ENCODE peak calls at places on chromosomes 5 and 9, in ten cellular contexts. One of them, this sample, is unnamed.

GRCh38 chr5:102857090-102857818 is 102.1 kb downstream of the PAM start:
- DNase-seq in activated T-cell treated with anti-CD3 and anti-CD28 coated beads for 1 hour: no peak
- DNase-seq in BE2C: no peak
- DNase-seq in mammary epithelial cell: no peak
- DNase-seq in GM23338: no peak
- DNase-seq in progenitor cell of endocrine pancreas: no peak
- DNase-seq in heart left ventricle: no peak
- DNase-seq in psoas muscle: peak
- DNase-seq in NCI-H1105 treated with DMSO at 0.1 percent for 48 hours: no peak
- DNase-seq in small intestine: no peak
- DNase-seq in this sample: no peak

GRCh38 chr5:78747703-78748359 is 99.3 kb upstream of the LHFPL2 start:
- DNase-seq in heart left ventricle: no peak
- DNase-seq in BE2C: no peak
- DNase-seq in progenitor cell of endocrine pancreas: no peak
- DNase-seq in psoas muscle: no peak
- DNase-seq in small intestine: no peak
- DNase-seq in NCI-H1105 treated with DMSO at 0.1 percent for 48 hours: no peak
- DNase-seq in activated T-cell treated with anti-CD3 and anti-CD28 coated beads for 1 hour: no peak
- DNase-seq in GM23338: peak
- DNase-seq in mammary epithelial cell: no peak
- DNase-seq in this sample: no peak

GRCh38 chr5:671459-672328 is 21.5 kb downstream of the TPPP start:
- DNase-seq in activated T-cell treated with anti-CD3 and anti-CD28 coated beads for 1 hour: peak
- DNase-seq in GM23338: peak
- DNase-seq in psoas muscle: peak
- DNase-seq in small intestine: peak
- DNase-seq in progenitor cell of endocrine pancreas: peak
- DNase-seq in NCI-H1105 treated with DMSO at 0.1 percent for 48 hours: peak
- DNase-seq in mammary epithelial cell: peak
- DNase-seq in BE2C: peak
- DNase-seq in heart left ventricle: peak
- DNase-seq in this sample: peak

GRCh38 chr9:75803130-75803529 is 87.3 kb upstream of the PCSK5 start:
- DNase-seq in progenitor cell of endocrine pancreas: no peak
- DNase-seq in BE2C: no peak
- DNase-seq in psoas muscle: no peak
- DNase-seq in mammary epithelial cell: peak
- DNase-seq in activated T-cell treated with anti-CD3 and anti-CD28 coated beads for 1 hour: no peak
- DNase-seq in small intestine: no peak
- DNase-seq in NCI-H1105 treated with DMSO at 0.1 percent for 48 hours: no peak
- DNase-seq in heart left ventricle: no peak
- DNase-seq in GM23338: peak
- DNase-seq in this sample: no peak

GRCh38 chr5:142281012-142281374 is 43.8 kb downstream of the SPRY4 start:
- DNase-seq in BE2C: peak
- DNase-seq in mammary epithelial cell: no peak
- DNase-seq in GM23338: no peak
- DNase-seq in psoas muscle: peak
- DNase-seq in NCI-H1105 treated with DMSO at 0.1 percent for 48 hours: no peak
- DNase-seq in small intestine: no peak
- DNase-seq in activated T-cell treated with anti-CD3 and anti-CD28 coated beads for 1 hour: no peak
- DNase-seq in heart left ventricle: peak
- DNase-seq in progenitor cell of endocrine pancreas: no peak
- DNase-seq in this sample: no peak

GRCh38 chr5:122701640-122702523 is 73.0 kb upstream of the SNX2 start:
- DNase-seq in heart left ventricle: no peak
- DNase-seq in NCI-H1105 treated with DMSO at 0.1 percent for 48 hours: no peak
- DNase-seq in psoas muscle: no peak
- DNase-seq in GM23338: no peak
- DNase-seq in BE2C: no peak
- DNase-seq in progenitor cell of endocrine pancreas: no peak
- DNase-seq in activated T-cell treated with anti-CD3 and anti-CD28 coated beads for 1 hour: no peak
- DNase-seq in mammary epithelial cell: no peak
- DNase-seq in small intestine: no peak
- DNase-seq in this sample: no peak

GRCh38 chr5:66892715-66893114 is 296.5 kb downstream of the MAST4 start:
- DNase-seq in NCI-H1105 treated with DMSO at 0.1 percent for 48 hours: no peak
- DNase-seq in small intestine: no peak
- DNase-seq in BE2C: no peak
- DNase-seq in activated T-cell treated with anti-CD3 and anti-CD28 coated beads for 1 hour: no peak
- DNase-seq in mammary epithelial cell: peak
- DNase-seq in GM23338: no peak
- DNase-seq in heart left ventricle: no peak
- DNase-seq in psoas muscle: no peak
- DNase-seq in progenitor cell of endocrine pancreas: no peak
- DNase-seq in this sample: no peak

GRCh38 chr5:56169281-56169680 is 63.8 kb downstream of the ANKRD55 start:
- DNase-seq in progenitor cell of endocrine pancreas: no peak
- DNase-seq in mammary epithelial cell: no peak
- DNase-seq in GM23338: no peak
- DNase-seq in heart left ventricle: no peak
- DNase-seq in BE2C: no peak
- DNase-seq in psoas muscle: no peak
- DNase-seq in NCI-H1105 treated with DMSO at 0.1 percent for 48 hours: no peak
- DNase-seq in activated T-cell treated with anti-CD3 and anti-CD28 coated beads for 1 hour: no peak
- DNase-seq in small intestine: no peak
- DNase-seq in this sample: no peak

GRCh38 chr5:80182802-80183645 is 72.8 kb downstream of the SERINC5 start:
- DNase-seq in heart left ventricle: no peak
- DNase-seq in small intestine: no peak
- DNase-seq in mammary epithelial cell: no peak
- DNase-seq in NCI-H1105 treated with DMSO at 0.1 percent for 48 hours: no peak
- DNase-seq in GM23338: peak
- DNase-seq in BE2C: no peak
- DNase-seq in progenitor cell of endocrine pancreas: no peak
- DNase-seq in psoas muscle: no peak
- DNase-seq in activated T-cell treated with anti-CD3 and anti-CD28 coated beads for 1 hour: no peak
- DNase-seq in this sample: no peak

GRCh38 chr5:143879646-143880045 is 67.7 kb downstream of the HMHB1 start:
- DNase-seq in GM23338: no peak
- DNase-seq in small intestine: no peak
- DNase-seq in NCI-H1105 treated with DMSO at 0.1 percent for 48 hours: no peak
- DNase-seq in heart left ventricle: no peak
- DNase-seq in progenitor cell of endocrine pancreas: no peak
- DNase-seq in mammary epithelial cell: no peak
- DNase-seq in BE2C: no peak
- DNase-seq in psoas muscle: no peak
- DNase-seq in activated T-cell treated with anti-CD3 and anti-CD28 coated beads for 1 hour: no peak
- DNase-seq in this sample: no peak

GRCh38 chr5:68352166-68352565 is 136.6 kb downstream of the PIK3R1 start:
- DNase-seq in BE2C: no peak
- DNase-seq in GM23338: no peak
- DNase-seq in heart left ventricle: no peak
- DNase-seq in psoas muscle: no peak
- DNase-seq in activated T-cell treated with anti-CD3 and anti-CD28 coated beads for 1 hour: no peak
- DNase-seq in small intestine: no peak
- DNase-seq in NCI-H1105 treated with DMSO at 0.1 percent for 48 hours: no peak
- DNase-seq in progenitor cell of endocrine pancreas: no peak
- DNase-seq in mammary epithelial cell: no peak
- DNase-seq in this sample: no peak

GRCh38 chr9:99873531-99873930 is 32.9 kb upstream of the STX17 start:
- DNase-seq in GM23338: no peak
- DNase-seq in progenitor cell of endocrine pancreas: no peak
- DNase-seq in heart left ventricle: no peak
- DNase-seq in mammary epithelial cell: peak
- DNase-seq in small intestine: no peak
- DNase-seq in NCI-H1105 treated with DMSO at 0.1 percent for 48 hours: no peak
- DNase-seq in BE2C: no peak
- DNase-seq in activated T-cell treated with anti-CD3 and anti-CD28 coated beads for 1 hour: no peak
- DNase-seq in psoas muscle: no peak
- DNase-seq in this sample: no peak

GRCh38 chr9:132283165-132283564 is 71.6 kb downstream of the SETX start:
- DNase-seq in progenitor cell of endocrine pancreas: no peak
- DNase-seq in small intestine: no peak
- DNase-seq in BE2C: no peak
- DNase-seq in GM23338: no peak
- DNase-seq in heart left ventricle: no peak
- DNase-seq in NCI-H1105 treated with DMSO at 0.1 percent for 48 hours: no peak
- DNase-seq in psoas muscle: no peak
- DNase-seq in mammary epithelial cell: no peak
- DNase-seq in activated T-cell treated with anti-CD3 and anti-CD28 coated beads for 1 hour: no peak
- DNase-seq in this sample: no peak